ENCODE peak calls at places on chromosomes 6 and 20, in four cellular contexts. T, Z, H and I are unnamed samples.
A peak's percentile ranks its signal among the peaks of the same experiment; 100 is the strongest.

GRCh38 chr6:130666796-130667195 is 160.4 kb upstream of the SMLR1 start:
- DNase-seq in T (no peak), Z (no peak), H (no peak), I (no peak)

GRCh38 chr6:3392059-3392458 is 64.8 kb downstream of the SLC22A23 start:
- DNase-seq in T (no peak), Z (no peak), H (no peak), I (no peak)

GRCh38 chr6:5215181-5215580 is 45.6 kb downstream of the LYRM4 start:
- DNase-seq in T (no peak), Z (no peak), H (no peak), I (no peak)

GRCh38 chr6:42452171-42453026 is 673 bp upstream of the TRERF1 start:
- DNase-seq in T (peak; percentile 45), Z (peak; percentile 82), H (peak; percentile 82), I (peak; percentile 93)

GRCh38 chr6:161161889-161162624 is 111.8 kb downstream of the AGPAT4 start:
- DNase-seq in T (no peak), Z (no peak), H (peak; percentile 69), I (no peak)

GRCh38 chr6:137494967-137495595 is 887 bp upstream of the OLIG3 start:
- DNase-seq in T (no peak), Z (no peak), H (no peak), I (peak; percentile 57)

GRCh38 chr6:25431642-25432307 is 152.6 kb downstream of the CARMIL1 start:
- DNase-seq in T (no peak), Z (no peak), H (no peak), I (no peak)

GRCh38 chr20:36542516-36543186 is 1.3 kb downstream of the MYL9 start:
- DNase-seq in T (no peak), Z (no peak), H (no peak), I (no peak)

GRCh38 chr6:134422426-134423231 is 104.7 kb upstream of the SGK1 start:
- DNase-seq in T (no peak), Z (no peak), H (peak; percentile 80), I (no peak)

GRCh38 chr20:61932199-61932592 is 133.5 kb downstream of the TAF4 start:
- DNase-seq in T (no peak), Z (no peak), H (no peak), I (peak; percentile 51)

GRCh38 chr20:760751-761417 is 7.4 kb downstream of the SLC52A3 start:
- DNase-seq in T (no peak), Z (no peak), H (peak; percentile 58), I (no peak)

GRCh38 chr20:23161968-23162696 is 76.0 kb upstream of the CD93 start:
- DNase-seq in T (no peak), Z (peak; percentile 89), H (no peak), I (peak; percentile 87)

GRCh38 chr20:57514273-57514751 is 10.6 kb downstream of the CTCFL start:
- DNase-seq in T (peak; percentile 59), Z (peak; percentile 88), H (peak; percentile 87), I (no peak)

GRCh38 chr6:11197175-11197535 is 35.3 kb downstream of the NEDD9 start:
- DNase-seq in T (no peak), Z (no peak), H (peak; percentile 81), I (no peak)